ENCODE peak calls at places on chromosomes 4 and X, in nine cellular contexts. One of them, this sample, is unnamed.

GRCh38 chrX:22278375-22278774 is 5.7 kb downstream of the CBLL2 start:
- DNase-seq in hepatocyte: no peak
- DNase-seq in upper lobe of right lung: no peak
- DNase-seq in uterus: no peak
- DNase-seq in ELF-1: peak; percentile 55
- DNase-seq in stimulated activated CD4-positive, alpha-beta T cell treated with anti-CD3 and anti-CD28 coated beads, Interleukin-1b, Interleukin-23, amount 100 ng/mL, for 1 hour: no peak
- DNase-seq in posterior vena cava: no peak
- DNase-seq in ELR: peak; percentile 15
- DNase-seq in lung: no peak
- DNase-seq in this sample: no peak

GRCh38 chr4:184283659-184284335 is 66.1 kb upstream of the ENPP6 start:
- DNase-seq in hepatocyte: no peak
- DNase-seq in upper lobe of right lung: no peak
- DNase-seq in uterus: no peak
- DNase-seq in ELF-1: no peak
- DNase-seq in stimulated activated CD4-positive, alpha-beta T cell treated with anti-CD3 and anti-CD28 coated beads, Interleukin-1b, Interleukin-23, amount 100 ng/mL, for 1 hour: no peak
- DNase-seq in posterior vena cava: no peak
- DNase-seq in ELR: no peak
- DNase-seq in lung: no peak
- DNase-seq in this sample: no peak

GRCh38 chr4:187171731-187172339 is 448.2 kb upstream of the FAT1 start:
- DNase-seq in hepatocyte: no peak
- DNase-seq in upper lobe of right lung: no peak
- DNase-seq in uterus: no peak
- DNase-seq in ELF-1: no peak
- DNase-seq in stimulated activated CD4-positive, alpha-beta T cell treated with anti-CD3 and anti-CD28 coated beads, Interleukin-1b, Interleukin-23, amount 100 ng/mL, for 1 hour: no peak
- DNase-seq in posterior vena cava: no peak
- DNase-seq in ELR: no peak
- DNase-seq in lung: no peak
- DNase-seq in this sample: no peak

GRCh38 chr4:128061566-128062536 is 739 bp downstream of the LARP1B start:
- DNase-seq in hepatocyte: peak; percentile 74
- DNase-seq in upper lobe of right lung: peak; percentile 86
- DNase-seq in uterus: peak; percentile 35
- DNase-seq in ELF-1: peak; percentile 80
- DNase-seq in stimulated activated CD4-positive, alpha-beta T cell treated with anti-CD3 and anti-CD28 coated beads, Interleukin-1b, Interleukin-23, amount 100 ng/mL, for 1 hour: peak; percentile 22
- DNase-seq in posterior vena cava: peak; percentile 88
- DNase-seq in ELR: peak; percentile 53
- DNase-seq in lung: peak; percentile 68
- DNase-seq in this sample: peak; percentile 51

GRCh38 chr4:140826701-140827027 is 70.5 kb upstream of the TBC1D9 start:
- DNase-seq in hepatocyte: no peak
- DNase-seq in upper lobe of right lung: no peak
- DNase-seq in uterus: no peak
- DNase-seq in ELF-1: no peak
- DNase-seq in stimulated activated CD4-positive, alpha-beta T cell treated with anti-CD3 and anti-CD28 coated beads, Interleukin-1b, Interleukin-23, amount 100 ng/mL, for 1 hour: no peak
- DNase-seq in posterior vena cava: no peak
- DNase-seq in ELR: no peak
- DNase-seq in lung: no peak
- DNase-seq in this sample: no peak

GRCh38 chrX:133364201-133364600 is 51.1 kb downstream of the GPC4 start:
- DNase-seq in hepatocyte: no peak
- DNase-seq in upper lobe of right lung: no peak
- DNase-seq in uterus: no peak
- DNase-seq in ELF-1: no peak
- DNase-seq in stimulated activated CD4-positive, alpha-beta T cell treated with anti-CD3 and anti-CD28 coated beads, Interleukin-1b, Interleukin-23, amount 100 ng/mL, for 1 hour: no peak
- DNase-seq in posterior vena cava: no peak
- DNase-seq in ELR: no peak
- DNase-seq in lung: no peak
- DNase-seq in this sample: no peak

GRCh38 chr4:90996813-90997212 is 869.6 kb downstream of the CCSER1 start:
- DNase-seq in hepatocyte: no peak
- DNase-seq in upper lobe of right lung: no peak
- DNase-seq in uterus: no peak
- DNase-seq in ELF-1: no peak
- DNase-seq in stimulated activated CD4-positive, alpha-beta T cell treated with anti-CD3 and anti-CD28 coated beads, Interleukin-1b, Interleukin-23, amount 100 ng/mL, for 1 hour: no peak
- DNase-seq in posterior vena cava: no peak
- DNase-seq in ELR: no peak
- DNase-seq in lung: no peak
- DNase-seq in this sample: no peak

GRCh38 chrX:139930923-139931645 is 1.8 kb downstream of the ATP11C start:
- DNase-seq in hepatocyte: peak; percentile 26
- DNase-seq in upper lobe of right lung: peak; percentile 55
- DNase-seq in uterus: no peak
- DNase-seq in ELF-1: peak; percentile 63
- DNase-seq in stimulated activated CD4-positive, alpha-beta T cell treated with anti-CD3 and anti-CD28 coated beads, Interleukin-1b, Interleukin-23, amount 100 ng/mL, for 1 hour: no peak
- DNase-seq in posterior vena cava: no peak
- DNase-seq in ELR: peak; percentile 35
- DNase-seq in lung: no peak
- DNase-seq in this sample: peak; percentile 1

GRCh38 chr4:163492951-163493504 is 1.5 kb upstream of the TMA16 start:
- DNase-seq in hepatocyte: no peak
- DNase-seq in upper lobe of right lung: no peak
- DNase-seq in uterus: no peak
- DNase-seq in ELF-1: peak; percentile 17
- DNase-seq in stimulated activated CD4-positive, alpha-beta T cell treated with anti-CD3 and anti-CD28 coated beads, Interleukin-1b, Interleukin-23, amount 100 ng/mL, for 1 hour: no peak
- DNase-seq in posterior vena cava: no peak
- DNase-seq in ELR: no peak
- DNase-seq in lung: no peak
- DNase-seq in this sample: no peak

GRCh38 chr4:8345053-8345945 is 75.7 kb downstream of the HTRA3 start:
- DNase-seq in hepatocyte: no peak
- DNase-seq in upper lobe of right lung: no peak
- DNase-seq in uterus: no peak
- DNase-seq in ELF-1: no peak
- DNase-seq in stimulated activated CD4-positive, alpha-beta T cell treated with anti-CD3 and anti-CD28 coated beads, Interleukin-1b, Interleukin-23, amount 100 ng/mL, for 1 hour: no peak
- DNase-seq in posterior vena cava: peak; percentile 78
- DNase-seq in ELR: no peak
- DNase-seq in lung: no peak
- DNase-seq in this sample: no peak

GRCh38 chrX:37905436-37906147 is 58.2 kb upstream of the DYNLT3 start:
- DNase-seq in hepatocyte: peak; percentile 63
- DNase-seq in upper lobe of right lung: no peak
- DNase-seq in uterus: peak; percentile 14
- DNase-seq in ELF-1: peak; percentile 89
- DNase-seq in stimulated activated CD4-positive, alpha-beta T cell treated with anti-CD3 and anti-CD28 coated beads, Interleukin-1b, Interleukin-23, amount 100 ng/mL, for 1 hour: no peak
- DNase-seq in posterior vena cava: no peak
- DNase-seq in ELR: peak; percentile 51
- DNase-seq in lung: no peak
- DNase-seq in this sample: no peak

GRCh38 chr4:130995988-130996387 is 1900.0 kb downstream of the C4orf33 start:
- DNase-seq in hepatocyte: no peak
- DNase-seq in upper lobe of right lung: no peak
- DNase-seq in uterus: no peak
- DNase-seq in ELF-1: no peak
- DNase-seq in stimulated activated CD4-positive, alpha-beta T cell treated with anti-CD3 and anti-CD28 coated beads, Interleukin-1b, Interleukin-23, amount 100 ng/mL, for 1 hour: no peak
- DNase-seq in posterior vena cava: no peak
- DNase-seq in ELR: peak; percentile 30
- DNase-seq in lung: no peak
- DNase-seq in this sample: no peak

GRCh38 chr4:7236847-7237246 is 44.5 kb downstream of the SORCS2 start:
- DNase-seq in hepatocyte: no peak
- DNase-seq in upper lobe of right lung: no peak
- DNase-seq in uterus: peak; percentile 38
- DNase-seq in ELF-1: no peak
- DNase-seq in stimulated activated CD4-positive, alpha-beta T cell treated with anti-CD3 and anti-CD28 coated beads, Interleukin-1b, Interleukin-23, amount 100 ng/mL, for 1 hour: no peak
- DNase-seq in posterior vena cava: no peak
- DNase-seq in ELR: no peak
- DNase-seq in lung: no peak
- DNase-seq in this sample: no peak

GRCh38 chr4:8817081-8817812 is 54.4 kb downstream of the HMX1 start:
- DNase-seq in hepatocyte: no peak
- DNase-seq in upper lobe of right lung: peak; percentile 48
- DNase-seq in uterus: no peak
- DNase-seq in ELF-1: peak; percentile 12
- DNase-seq in stimulated activated CD4-positive, alpha-beta T cell treated with anti-CD3 and anti-CD28 coated beads, Interleukin-1b, Interleukin-23, amount 100 ng/mL, for 1 hour: no peak
- DNase-seq in posterior vena cava: peak; percentile 66
- DNase-seq in ELR: no peak
- DNase-seq in lung: no peak
- DNase-seq in this sample: no peak

GRCh38 chrX:65838674-65839073 is 171.2 kb downstream of the MSN start:
- DNase-seq in hepatocyte: no peak
- DNase-seq in upper lobe of right lung: no peak
- DNase-seq in uterus: no peak
- DNase-seq in ELF-1: peak; percentile 44
- DNase-seq in stimulated activated CD4-positive, alpha-beta T cell treated with anti-CD3 and anti-CD28 coated beads, Interleukin-1b, Interleukin-23, amount 100 ng/mL, for 1 hour: no peak
- DNase-seq in posterior vena cava: no peak
- DNase-seq in ELR: no peak
- DNase-seq in lung: no peak
- DNase-seq in this sample: no peak

GRCh38 chr4:127708985-127709384 is 21.2 kb upstream of the SLC25A31 start:
- DNase-seq in hepatocyte: peak; percentile 53
- DNase-seq in upper lobe of right lung: no peak
- DNase-seq in uterus: peak; percentile 32
- DNase-seq in ELF-1: peak; percentile 20
- DNase-seq in stimulated activated CD4-positive, alpha-beta T cell treated with anti-CD3 and anti-CD28 coated beads, Interleukin-1b, Interleukin-23, amount 100 ng/mL, for 1 hour: no peak
- DNase-seq in posterior vena cava: no peak
- DNase-seq in ELR: peak; percentile 93
- DNase-seq in lung: no peak
- DNase-seq in this sample: no peak

GRCh38 chrX:119073911-119074310 is 1.1 kb downstream of the CT47C1 start:
- DNase-seq in hepatocyte: no peak
- DNase-seq in upper lobe of right lung: no peak
- DNase-seq in uterus: no peak
- DNase-seq in ELF-1: no peak
- DNase-seq in stimulated activated CD4-positive, alpha-beta T cell treated with anti-CD3 and anti-CD28 coated beads, Interleukin-1b, Interleukin-23, amount 100 ng/mL, for 1 hour: no peak
- DNase-seq in posterior vena cava: no peak
- DNase-seq in ELR: no peak
- DNase-seq in lung: no peak
- DNase-seq in this sample: no peak

GRCh38 chr4:7331682-7332000 is 103.1 kb downstream of the PSAPL1 start:
- DNase-seq in hepatocyte: no peak
- DNase-seq in upper lobe of right lung: no peak
- DNase-seq in uterus: no peak
- DNase-seq in ELF-1: no peak
- DNase-seq in stimulated activated CD4-positive, alpha-beta T cell treated with anti-CD3 and anti-CD28 coated beads, Interleukin-1b, Interleukin-23, amount 100 ng/mL, for 1 hour: no peak
- DNase-seq in posterior vena cava: peak; percentile 66
- DNase-seq in ELR: no peak
- DNase-seq in lung: no peak
- DNase-seq in this sample: no peak

GRCh38 chr4:57910151-57910550 is 800.0 kb upstream of the IGFBP7 start:
- DNase-seq in hepatocyte: no peak
- DNase-seq in upper lobe of right lung: no peak
- DNase-seq in uterus: no peak
- DNase-seq in ELF-1: no peak
- DNase-seq in stimulated activated CD4-positive, alpha-beta T cell treated with anti-CD3 and anti-CD28 coated beads, Interleukin-1b, Interleukin-23, amount 100 ng/mL, for 1 hour: no peak
- DNase-seq in posterior vena cava: no peak
- DNase-seq in ELR: no peak
- DNase-seq in lung: no peak
- DNase-seq in this sample: no peak

GRCh38 chr4:139176299-139177048 is 544 bp downstream of the ELF2 start:
- DNase-seq in hepatocyte: peak; percentile 91
- DNase-seq in upper lobe of right lung: peak; percentile 93
- DNase-seq in uterus: peak; percentile 83
- DNase-seq in ELF-1: peak; percentile 92
- DNase-seq in stimulated activated CD4-positive, alpha-beta T cell treated with anti-CD3 and anti-CD28 coated beads, Interleukin-1b, Interleukin-23, amount 100 ng/mL, for 1 hour: peak; percentile 7
- DNase-seq in posterior vena cava: peak; percentile 96
- DNase-seq in ELR: peak; percentile 80
- DNase-seq in lung: peak; percentile 82
- DNase-seq in this sample: peak; percentile 77

GRCh38 chrX:129239371-129239770 is 283.9 kb downstream of the SMARCA1 start:
- DNase-seq in hepatocyte: no peak
- DNase-seq in upper lobe of right lung: no peak
- DNase-seq in uterus: no peak
- DNase-seq in ELF-1: no peak
- DNase-seq in stimulated activated CD4-positive, alpha-beta T cell treated with anti-CD3 and anti-CD28 coated beads, Interleukin-1b, Interleukin-23, amount 100 ng/mL, for 1 hour: no peak
- DNase-seq in posterior vena cava: no peak
- DNase-seq in ELR: no peak
- DNase-seq in lung: no peak
- DNase-seq in this sample: no peak

GRCh38 chr4:63566658-63567057 is 842.6 kb downstream of the TECRL start:
- DNase-seq in hepatocyte: no peak
- DNase-seq in upper lobe of right lung: no peak
- DNase-seq in uterus: no peak
- DNase-seq in ELF-1: no peak
- DNase-seq in stimulated activated CD4-positive, alpha-beta T cell treated with anti-CD3 and anti-CD28 coated beads, Interleukin-1b, Interleukin-23, amount 100 ng/mL, for 1 hour: no peak
- DNase-seq in posterior vena cava: no peak
- DNase-seq in ELR: no peak
- DNase-seq in lung: no peak
- DNase-seq in this sample: no peak

GRCh38 chr4:118757761-118758213 is 72.6 kb downstream of the METTL14 start:
- DNase-seq in hepatocyte: peak; percentile 17
- DNase-seq in upper lobe of right lung: no peak
- DNase-seq in uterus: no peak
- DNase-seq in ELF-1: no peak
- DNase-seq in stimulated activated CD4-positive, alpha-beta T cell treated with anti-CD3 and anti-CD28 coated beads, Interleukin-1b, Interleukin-23, amount 100 ng/mL, for 1 hour: no peak
- DNase-seq in posterior vena cava: no peak
- DNase-seq in ELR: no peak
- DNase-seq in lung: no peak
- DNase-seq in this sample: no peak

GRCh38 chrX:40176979-40177430 is 79.2 kb upstream of the BCOR start:
- DNase-seq in hepatocyte: peak; percentile 48
- DNase-seq in upper lobe of right lung: no peak
- DNase-seq in uterus: no peak
- DNase-seq in ELF-1: peak; percentile 50
- DNase-seq in stimulated activated CD4-positive, alpha-beta T cell treated with anti-CD3 and anti-CD28 coated beads, Interleukin-1b, Interleukin-23, amount 100 ng/mL, for 1 hour: no peak
- DNase-seq in posterior vena cava: peak; percentile 80
- DNase-seq in ELR: peak; percentile 47
- DNase-seq in lung: no peak
- DNase-seq in this sample: no peak

GRCh38 chr4:29336851-29337250 is 1383.3 kb upstream of the PCDH7 start:
- DNase-seq in hepatocyte: no peak
- DNase-seq in upper lobe of right lung: no peak
- DNase-seq in uterus: no peak
- DNase-seq in ELF-1: no peak
- DNase-seq in stimulated activated CD4-positive, alpha-beta T cell treated with anti-CD3 and anti-CD28 coated beads, Interleukin-1b, Interleukin-23, amount 100 ng/mL, for 1 hour: no peak
- DNase-seq in posterior vena cava: no peak
- DNase-seq in ELR: no peak
- DNase-seq in lung: no peak
- DNase-seq in this sample: no peak

GRCh38 chrX:85107407-85107806 is 103.7 kb downstream of the APOOL start:
- DNase-seq in hepatocyte: no peak
- DNase-seq in upper lobe of right lung: no peak
- DNase-seq in uterus: no peak
- DNase-seq in ELF-1: no peak
- DNase-seq in stimulated activated CD4-positive, alpha-beta T cell treated with anti-CD3 and anti-CD28 coated beads, Interleukin-1b, Interleukin-23, amount 100 ng/mL, for 1 hour: no peak
- DNase-seq in posterior vena cava: peak; percentile 67
- DNase-seq in ELR: no peak
- DNase-seq in lung: no peak
- DNase-seq in this sample: no peak

GRCh38 chr4:107736924-107737448 is 17.0 kb upstream of the PAPSS1 start:
- DNase-seq in hepatocyte: peak; percentile 72
- DNase-seq in upper lobe of right lung: no peak
- DNase-seq in uterus: no peak
- DNase-seq in ELF-1: peak; percentile 64
- DNase-seq in stimulated activated CD4-positive, alpha-beta T cell treated with anti-CD3 and anti-CD28 coated beads, Interleukin-1b, Interleukin-23, amount 100 ng/mL, for 1 hour: no peak
- DNase-seq in posterior vena cava: no peak
- DNase-seq in ELR: peak; percentile 70
- DNase-seq in lung: no peak
- DNase-seq in this sample: no peak

GRCh38 chr4:137524642-137525384 is 7.5 kb downstream of the PCDH18 start:
- DNase-seq in hepatocyte: no peak
- DNase-seq in upper lobe of right lung: no peak
- DNase-seq in uterus: no peak
- DNase-seq in ELF-1: no peak
- DNase-seq in stimulated activated CD4-positive, alpha-beta T cell treated with anti-CD3 and anti-CD28 coated beads, Interleukin-1b, Interleukin-23, amount 100 ng/mL, for 1 hour: no peak
- DNase-seq in posterior vena cava: no peak
- DNase-seq in ELR: no peak
- DNase-seq in lung: no peak
- DNase-seq in this sample: no peak

GRCh38 chrX:48945517-48946348 is 11.7 kb downstream of the OTUD5 start:
- DNase-seq in hepatocyte: peak; percentile 76
- DNase-seq in upper lobe of right lung: peak; percentile 66
- DNase-seq in uterus: peak; percentile 31
- DNase-seq in ELF-1: peak; percentile 75
- DNase-seq in stimulated activated CD4-positive, alpha-beta T cell treated with anti-CD3 and anti-CD28 coated beads, Interleukin-1b, Interleukin-23, amount 100 ng/mL, for 1 hour: no peak
- DNase-seq in posterior vena cava: no peak
- DNase-seq in ELR: peak; percentile 62
- DNase-seq in lung: peak; percentile 52
- DNase-seq in this sample: no peak

GRCh38 chr4:103012085-103012484 is 7.4 kb downstream of the SLC9B1 start:
- DNase-seq in hepatocyte: peak; percentile 59
- DNase-seq in upper lobe of right lung: no peak
- DNase-seq in uterus: peak; percentile 38
- DNase-seq in ELF-1: no peak
- DNase-seq in stimulated activated CD4-positive, alpha-beta T cell treated with anti-CD3 and anti-CD28 coated beads, Interleukin-1b, Interleukin-23, amount 100 ng/mL, for 1 hour: no peak
- DNase-seq in posterior vena cava: no peak
- DNase-seq in ELR: peak; percentile 18
- DNase-seq in lung: no peak
- DNase-seq in this sample: no peak

GRCh38 chrX:40170830-40171512 is 73.2 kb upstream of the BCOR start:
- DNase-seq in hepatocyte: peak; percentile 42
- DNase-seq in upper lobe of right lung: no peak
- DNase-seq in uterus: peak; percentile 27
- DNase-seq in ELF-1: peak; percentile 79
- DNase-seq in stimulated activated CD4-positive, alpha-beta T cell treated with anti-CD3 and anti-CD28 coated beads, Interleukin-1b, Interleukin-23, amount 100 ng/mL, for 1 hour: no peak
- DNase-seq in posterior vena cava: peak; percentile 59
- DNase-seq in ELR: peak; percentile 40
- DNase-seq in lung: no peak
- DNase-seq in this sample: no peak

This sample was measured in activated T-helper 1 cell treated with anti-CD3 and anti-CD28 coated beads, Interleukin-12 subunit alpha, Interleukin-12 subunit beta, Interleukin-2, Interleukin-4 antibody, amounts not matched to agents 30 ng/mL and 10 ng/mL and 1 ng/mL, durations not matched to agents 14 hours and 24 hours and 36 hours.